ENCODE peak calls at places on chromosomes 12 and 14, in eight cellular contexts. R, I, W, P, E, Y, U and H are unnamed samples.

GRCh38 chr12:94725375-94726168 is 75.2 kb upstream of the TMCC3 start:
- DNase-seq in R (peak; percentile 63), I (no peak), W (peak; percentile 75), P (peak; percentile 14), E (peak; percentile 18), Y (peak; percentile 54), U (no peak), H (no peak)

GRCh38 chr12:123990512-123990911 is 17.5 kb downstream of the ZNF664 start:
- DNase-seq in R (no peak), I (no peak), W (peak; percentile 88), P (peak; percentile 71), E (no peak), Y (no peak), U (no peak), H (no peak)

GRCh38 chr12:95741635-95742034 is 48.9 kb downstream of the NTN4 start:
- DNase-seq in R (no peak), I (no peak), W (no peak), P (no peak), E (no peak), Y (no peak), U (no peak), H (no peak)

GRCh38 chr14:95523818-95524448 is 7.5 kb upstream of the SYNE3 start:
- DNase-seq in R (peak; percentile 90), I (no peak), W (peak; percentile 76), P (no peak), E (no peak), Y (no peak), U (peak; percentile 68), H (no peak)

GRCh38 chr14:100788517-100789365 is 37.2 kb upstream of the MEG3 start:
- DNase-seq in R (no peak), I (no peak), W (no peak), P (no peak), E (no peak), Y (no peak), U (no peak), H (no peak)

GRCh38 chr12:59080101-59080500 is 159.8 kb upstream of the LRIG3 start:
- DNase-seq in R (no peak), I (no peak), W (no peak), P (no peak), E (no peak), Y (no peak), U (no peak), H (no peak)

GRCh38 chr12:104063712-104064030 is 660 bp upstream of the HCFC2 start:
- DNase-seq in R (no peak), I (no peak), W (peak; percentile 50), P (no peak), E (no peak), Y (peak; percentile 61), U (no peak), H (peak; percentile 11)

GRCh38 chr14:61025239-61026223 is 44.5 kb downstream of the SLC38A6 start:
- DNase-seq in R (peak; percentile 86), I (peak; percentile 73), W (peak; percentile 85), P (peak; percentile 60), E (peak; percentile 56), Y (peak; percentile 72), U (peak; percentile 57), H (peak; percentile 54)

GRCh38 chr12:84741727-84742126 is 170.9 kb downstream of the SLC6A15 start:
- DNase-seq in R (no peak), I (no peak), W (no peak), P (no peak), E (no peak), Y (no peak), U (no peak), H (no peak)

GRCh38 chr14:33908540-33909223 is 42.2 kb downstream of the EGLN3 start:
- DNase-seq in R (no peak), I (no peak), W (no peak), P (no peak), E (no peak), Y (no peak), U (no peak), H (no peak)

GRCh38 chr12:52235822-52236291 is 2.8 kb downstream of the KRT7 start:
- DNase-seq in R (no peak), I (peak; percentile 93), W (no peak), P (no peak), E (no peak), Y (no peak), U (no peak), H (no peak)

GRCh38 chr12:130013771-130014484 is 110.1 kb upstream of the TMEM132D start:
- DNase-seq in R (peak; percentile 4), I (peak; percentile 51), W (peak; percentile 13), P (peak; percentile 40), E (no peak), Y (peak; percentile 75), U (no peak), H (no peak)

GRCh38 chr12:127494961-127495915 is 771.7 kb upstream of the TMEM132C start:
- DNase-seq in R (no peak), I (no peak), W (no peak), P (no peak), E (no peak), Y (no peak), U (no peak), H (no peak)

GRCh38 chr12:124088232-124088907 is 115.4 kb downstream of the ZNF664 start:
- DNase-seq in R (no peak), I (peak; percentile 36), W (no peak), P (no peak), E (no peak), Y (no peak), U (no peak), H (no peak)